ENCODE peak calls at places on chromosomes 11 and 22, in eight cellular contexts. Z is cardiac muscle cell; F is stimulated activated CD8-positive, alpha-beta memory T cell treated with anti-CD3 and anti-CD28 coated beads, Interleukin-12 subunit alpha, Interleukin-12 subunit beta, amount 100 ng/mL, for 4 hours; E is body of pancreas; L is stimulated activated CD4-positive, alpha-beta T cell treated with anti-CD3 and anti-CD28 coated beads, Interleukin-12 subunit alpha, Interleukin-12 subunit beta, amount 100 ng/mL, for 48 hours; Y is PC-9; K is BJ; A is hepatocyte. P is an unnamed sample.
A peak's percentile ranks its signal among the peaks of the same experiment; 100 is the strongest.

GRCh38 chr11:3230636-3231549 is 1.3 kb downstream of the MRGPRE start:
- DNase-seq in A (no peak), K (no peak), F (no peak), Y (no peak), E (no peak), Z (no peak), L (no peak), P (no peak)

GRCh38 chr11:875769-876301 is 33.2 kb downstream of the TSPAN4 start:
- DNase-seq in Y (no peak), F (no peak), K (no peak), E (peak; percentile 34), A (no peak), L (no peak), Z (no peak), P (no peak)

GRCh38 chr11:104005234-104005855 is 31.1 kb upstream of the DDI1 start:
- DNase-seq in E (no peak), A (no peak), L (no peak), K (no peak), F (no peak), Y (no peak), Z (no peak), P (no peak)

GRCh38 chr11:83727251-83727650 is 441.1 kb upstream of the CCDC90B start:
- DNase-seq in K (no peak), Y (no peak), F (no peak), A (no peak), Z (no peak), L (no peak), E (peak; percentile 63), P (no peak)

GRCh38 chr22:31150615-31151014 is 9.4 kb upstream of the RNF185 start:
- DNase-seq in K (no peak), L (no peak), Y (no peak), E (no peak), F (no peak), A (no peak), Z (peak; percentile 15), P (no peak)

GRCh38 chr11:8772571-8772970 is 90.0 kb downstream of the RPL27A start:
- DNase-seq in K (no peak), Z (no peak), Y (no peak), F (no peak), L (no peak), E (no peak), A (no peak), P (no peak)

GRCh38 chr11:94581926-94582325 is 14.8 kb downstream of the PIWIL4 start:
- DNase-seq in Z (no peak), Y (no peak), L (no peak), K (no peak), F (no peak), E (no peak), A (no peak), P (peak; percentile 27)

GRCh38 chr22:35379146-35379993 is 1.5 kb upstream of the HMOX1 start:
- DNase-seq in F (no peak), L (no peak), K (no peak), Y (no peak), A (peak; percentile 74), E (no peak), Z (no peak), P (no peak)

GRCh38 chr11:78883506-78883905 is 308.8 kb upstream of the NARS2 start:
- DNase-seq in A (no peak), Z (no peak), K (no peak), Y (no peak), L (no peak), F (no peak), E (no peak), P (no peak)

GRCh38 chr11:131724436-131724995 is 354.1 kb downstream of the NTM start:
- DNase-seq in L (no peak), E (no peak), Y (no peak), K (no peak), F (no peak), A (no peak), Z (no peak), P (no peak)

GRCh38 chr11:127412234-127412633 is 411.7 kb upstream of the KIRREL3 start:
- DNase-seq in A (no peak), E (no peak), F (no peak), Z (no peak), L (no peak), K (no peak), Y (no peak), P (no peak)

GRCh38 chr11:122229078-122229477 is 113.1 kb upstream of the BLID start:
- DNase-seq in L (no peak), Y (no peak), A (no peak), Z (no peak), E (no peak), F (no peak), K (peak; percentile 64), P (no peak)

GRCh38 chr11:64516226-64516625 is 74.8 kb upstream of the SLC22A12 start:
- DNase-seq in Y (no peak), Z (no peak), F (no peak), A (no peak), K (no peak), L (peak; percentile 11), E (no peak), P (no peak)

P was measured in GM12891.